ENCODE peak calls at places on chromosomes 16 and 17, in seven cellular contexts. R is H9, Y is neuronal stem cell, V is mesenchymal stem cell, W is IMR-90, J is H1, S is trophoblast cell. E is an unnamed sample. For H3K27me3, the result is how much of the 10 kb centered on the place peaks cover.

GRCh38 chr17:33284022-33284421 is 9.1 kb downstream of the ASIC2 start:
- DNase-seq in R (no peak), Y (no peak), V (peak), W (peak), J (no peak), S (no peak), E (no peak)

GRCh38 chr17:20944014-20944905 is 98.6 kb downstream of the USP22 start:
- DNase-seq in R (peak), Y (no peak), V (no peak), W (no peak), J (peak), S (peak), E (peak)

GRCh38 chr17:11928436-11928835 is 68.8 kb downstream of the ZNF18 start:
- DNase-seq in R (no peak), Y (no peak), V (no peak), W (no peak), J (no peak), S (no peak), E (peak)

GRCh38 chr17:45050680-45051059 is 762 bp downstream of the DCAKD start:
- DNase-seq in R (no peak), Y (no peak), V (peak), W (peak), J (no peak), S (no peak), E (no peak)

GRCh38 chr16:55759983-55760664 is 72.8 kb downstream of the CES1 start:
- DNase-seq in R (peak), Y (peak), V (no peak), W (no peak), J (peak), S (no peak), E (peak)

GRCh38 chr17:58328195-58329034 is at the start of gene TSPOAP1:
- DNase-seq in R (peak), Y (no peak), V (no peak), W (no peak), J (peak), S (no peak), E (peak)

GRCh38 chr16:88077328-88078108 is 126.3 kb downstream of the BANP start:
- DNase-seq in R (no peak), Y (no peak), V (no peak), W (no peak), J (no peak), S (no peak), E (no peak)

GRCh38 chr16:4297480-4297879 is 18.4 kb upstream of the GLIS2 start:
- DNase-seq in R (no peak), Y (no peak), V (no peak), W (no peak), J (no peak), S (no peak), E (no peak)

GRCh38 chr17:43984521-43984920 is 19.9 kb upstream of the NAGS start:
- DNase-seq in R (peak), Y (no peak), V (no peak), W (no peak), J (no peak), S (no peak), E (peak)

GRCh38 chr16:72256398-72257048 is 84.6 kb upstream of the PMFBP1 start:
- DNase-seq in R (no peak), Y (no peak), V (peak), W (peak), J (no peak), S (no peak), E (no peak)

GRCh38 chr16:28538733-28539596 is at the start of gene NUPR1:
- DNase-seq in R (no peak), Y (no peak), V (peak), W (peak), J (no peak), S (no peak), E (peak)

GRCh38 chr17:39765766-39766165 is 28.0 kb downstream of the GRB7 start:
- DNase-seq in R (no peak), Y (no peak), V (no peak), W (no peak), J (no peak), S (no peak), E (no peak)

GRCh38 chr16:20410153-20410723 is 904 bp downstream of the ACSM5 start:
- DNase-seq in R (no peak), Y (no peak), V (no peak), W (no peak), J (no peak), S (no peak), E (no peak)

GRCh38 chr16:80014241-80014939 is 413.9 kb upstream of the MAF start:
- DNase-seq in R (no peak), Y (no peak), V (peak), W (no peak), J (no peak), S (no peak), E (no peak)

GRCh38 chr17:45021607-45022287 is 29.7 kb downstream of the DCAKD start:
- DNase-seq in R (peak), Y (peak), V (peak), W (peak), J (peak), S (peak), E (peak)

GRCh38 chr16:8588703-8589292 is 1.5 kb downstream of the TMEM114 start:
- DNase-seq in R (peak), Y (no peak), V (no peak), W (no peak), J (peak), S (no peak), E (peak)

GRCh38 chr17:7589204-7589868 is 558 bp downstream of the SOX15 start:
- DNase-seq in R (peak), Y (peak), V (peak), W (peak), J (peak), S (peak), E (peak)

GRCh38 chr17:8067806-8068205 is 19.7 kb downstream of the ALOX12B start:
- DNase-seq in R (no peak), Y (no peak), V (no peak), W (no peak), J (no peak), S (no peak), E (no peak)

GRCh38 chr17:21502301-21502700 is 126.1 kb downstream of the KCNJ12 start:
- DNase-seq in R (no peak), Y (no peak), V (no peak), W (no peak), J (no peak), S (no peak), E (no peak)

GRCh38 chr16:70737377-70738082 is 51.7 kb upstream of the MTSS2 start:
- DNase-seq in R (no peak), Y (no peak), V (peak), W (peak), J (no peak), S (no peak), E (no peak)

GRCh38 chr17:7888184-7888920 is at the start of gene CHD3:
- DNase-seq in R (peak), Y (no peak), V (peak), W (peak), J (no peak), S (peak), E (peak)

GRCh38 chr16:75502916-75503605 is 7.8 kb upstream of the CHST6 start:
- DNase-seq in R (no peak), Y (no peak), V (no peak), W (no peak), J (no peak), S (no peak), E (no peak)

GRCh38 chr17:72496461-72496860 is 375.6 kb downstream of the SOX9 start:
- DNase-seq in R (no peak), Y (no peak), V (no peak), W (peak), J (no peak), S (no peak), E (no peak)

GRCh38 chr16:3038256-3038655 is 1.5 kb upstream of the BICDL2 start:
- DNase-seq in R (peak), Y (no peak), V (no peak), W (no peak), J (peak), S (no peak), E (peak)

GRCh38 chr17:61065263-61065773 is 334.3 kb upstream of the TBX2 start:
- DNase-seq in R (no peak), Y (no peak), V (peak), W (peak), J (no peak), S (peak), E (peak)

GRCh38 chr17:81457917-81458555 is 54.6 kb downstream of the ACTG1 start:
- DNase-seq in R (no peak), Y (no peak), V (no peak), W (no peak), J (no peak), S (no peak), E (peak)

GRCh38 chr16:4202615-4203014 is 39.3 kb downstream of the SRL start:
- DNase-seq in R (no peak), Y (no peak), V (no peak), W (no peak), J (no peak), S (no peak), E (no peak)

GRCh38 chr17:9522074-9522473 is 53.5 kb downstream of the STX8 start:
- DNase-seq in R (no peak), Y (peak), V (peak), W (peak), J (no peak), S (peak), E (peak)

GRCh38 chr17:801660-802059 is 19.5 kb downstream of the MRM3 start:
- DNase-seq in R (no peak), Y (no peak), V (peak), W (no peak), J (no peak), S (no peak), E (no peak)

GRCh38 chr17:804541-805435 is 22.6 kb downstream of the MRM3 start:
- DNase-seq in R (no peak), Y (no peak), V (no peak), W (no peak), J (no peak), S (no peak), E (no peak)

GRCh38 chr17:800446-801242 is 18.5 kb downstream of the MRM3 start:
- DNase-seq in R (no peak), Y (no peak), V (no peak), W (no peak), J (no peak), S (no peak), E (no peak)

GRCh38 chr17:802481-802880 is 20.3 kb downstream of the MRM3 start:
- DNase-seq in R (no peak), Y (no peak), V (no peak), W (no peak), J (no peak), S (no peak), E (no peak)

GRCh38 chr17:802901-803881 is 21.0 kb downstream of the MRM3 start:
- DNase-seq in R (no peak), Y (no peak), V (no peak), W (no peak), J (no peak), S (no peak), E (no peak)
- H3K27me3 ChIP-seq in R (under half), Y (under half), V (under half), W (under half), J (under half), S (under half), E (under half)

DNA sequence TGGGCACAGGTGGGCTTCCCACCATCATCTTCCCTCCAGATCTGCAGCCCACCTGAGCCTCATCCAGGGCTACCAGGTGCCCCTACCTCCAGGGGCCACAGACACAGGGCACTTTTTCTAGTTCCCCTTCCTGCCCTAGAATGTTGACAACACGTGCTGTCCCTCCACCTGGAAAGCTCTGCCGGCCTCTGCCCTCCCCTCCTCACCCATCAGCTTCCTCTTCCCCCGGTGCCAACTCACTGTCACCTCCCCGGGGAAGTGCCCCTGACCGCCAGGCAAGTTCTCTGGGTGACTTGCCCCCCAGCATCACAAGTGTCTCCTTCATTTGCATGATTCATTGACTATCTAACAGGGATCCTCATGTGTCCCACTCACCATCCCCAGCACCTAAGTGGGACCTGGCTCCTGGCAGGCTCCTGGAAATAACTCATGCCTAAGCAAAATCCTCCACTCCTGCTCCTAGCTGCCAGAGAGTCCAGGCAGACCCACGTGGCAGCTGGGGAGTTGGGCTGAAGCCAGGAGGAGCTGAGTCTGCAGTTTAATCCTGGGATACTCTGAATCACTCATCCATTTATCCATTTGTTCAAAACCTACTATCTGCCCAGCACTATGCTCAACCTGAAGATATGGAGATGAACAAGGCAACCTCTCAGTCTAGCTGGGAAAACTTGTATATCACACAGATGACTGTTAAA is 304.4 kb downstream of the FOXL1 start:
- DNase-seq in R (no peak), Y (no peak), V (peak), W (peak), J (no peak), S (no peak), E (no peak)
- H2BK5ac ChIP-seq in R (no peak), Y (no peak), V (no peak), W (no peak), J (no peak), S (no peak), E (no peak)

GRCh38 chr17:48749621-48750553 is 21.3 kb upstream of the HOXB13 start:
- DNase-seq in R (peak), Y (no peak), V (peak), W (no peak), J (no peak), S (no peak), E (peak)
- H3K27me3 ChIP-seq in R (half or more), Y (half or more), V (half or more), W (half or more), J (half or more), S (half or more), E (half or more)

DNA sequence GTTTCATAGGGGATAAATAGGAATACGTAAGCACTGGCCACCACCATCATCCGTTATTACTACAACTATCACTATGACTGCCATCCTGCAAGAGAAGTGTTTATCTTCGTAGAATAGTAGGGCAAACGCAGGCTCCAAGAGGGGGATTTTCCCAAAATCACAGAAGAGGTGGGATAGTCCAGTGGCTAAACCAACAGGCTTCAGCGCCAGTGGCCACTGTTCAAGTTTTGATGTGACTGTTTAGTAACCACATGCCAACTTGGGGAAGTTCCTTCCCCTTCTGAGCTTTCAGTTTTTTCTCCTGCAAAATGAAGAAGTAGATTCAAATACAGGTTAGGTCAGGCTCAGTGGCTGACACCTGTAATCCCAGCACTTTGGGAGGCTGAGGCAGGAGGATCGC is 60.7 kb upstream of the GRIN2A start:
- DNase-seq in R (no peak), Y (no peak), V (no peak), W (no peak), J (no peak), S (no peak), E (no peak)
- H2BK5ac ChIP-seq in R (no peak), Y (no peak), V (no peak), W (no peak), J (no peak), S (no peak), E (no peak)

E was measured in mesendoderm.